ENCODE peak calls at places on chromosomes 6 and 20, in seven cellular contexts. One of them, this sample, is unnamed.

GRCh38 chr6:166307981-166308768 is at the start of gene PRR18:
- DNase-seq in GM04503: no peak
- DNase-seq in T-helper 2 cell: no peak
- DNase-seq in NCI-H1105 treated with DMSO at 0.1 percent for 48 hours: peak
- DNase-seq in RWPE2: no peak
- DNase-seq in MCF 10A: no peak
- DNase-seq in tibial nerve: no peak
- DNase-seq in this sample: no peak

GRCh38 chr20:12047838-12048432 is 130.2 kb downstream of the BTBD3 start:
- DNase-seq in GM04503: no peak
- DNase-seq in T-helper 2 cell: no peak
- DNase-seq in NCI-H1105 treated with DMSO at 0.1 percent for 48 hours: no peak
- DNase-seq in RWPE2: no peak
- DNase-seq in MCF 10A: peak
- DNase-seq in tibial nerve: no peak
- DNase-seq in this sample: no peak

GRCh38 chr6:1379026-1379809 is 10.2 kb upstream of the FOXF2 start:
- DNase-seq in GM04503: no peak
- DNase-seq in T-helper 2 cell: peak
- DNase-seq in NCI-H1105 treated with DMSO at 0.1 percent for 48 hours: no peak
- DNase-seq in RWPE2: no peak
- DNase-seq in MCF 10A: no peak
- DNase-seq in tibial nerve: no peak
- DNase-seq in this sample: no peak

GRCh38 chr20:44271915-44272663 is 25.0 kb downstream of the GDAP1L1 start:
- DNase-seq in GM04503: no peak
- DNase-seq in T-helper 2 cell: peak
- DNase-seq in NCI-H1105 treated with DMSO at 0.1 percent for 48 hours: no peak
- DNase-seq in RWPE2: no peak
- DNase-seq in MCF 10A: no peak
- DNase-seq in tibial nerve: no peak
- DNase-seq in this sample: no peak

GRCh38 chr6:4253604-4254211 is 118.3 kb upstream of the ECI2 start:
- DNase-seq in GM04503: peak
- DNase-seq in T-helper 2 cell: no peak
- DNase-seq in NCI-H1105 treated with DMSO at 0.1 percent for 48 hours: peak
- DNase-seq in RWPE2: no peak
- DNase-seq in MCF 10A: peak
- DNase-seq in tibial nerve: peak
- DNase-seq in this sample: peak

GRCh38 chr20:53735536-53736050 is 142.0 kb upstream of the ZNF217 start:
- DNase-seq in GM04503: peak
- DNase-seq in T-helper 2 cell: no peak
- DNase-seq in NCI-H1105 treated with DMSO at 0.1 percent for 48 hours: no peak
- DNase-seq in RWPE2: peak
- DNase-seq in MCF 10A: peak
- DNase-seq in tibial nerve: no peak
- DNase-seq in this sample: peak

GRCh38 chr6:106643061-106643460 is 13.7 kb downstream of the QRSL1 start:
- DNase-seq in GM04503: no peak
- DNase-seq in T-helper 2 cell: no peak
- DNase-seq in NCI-H1105 treated with DMSO at 0.1 percent for 48 hours: no peak
- DNase-seq in RWPE2: no peak
- DNase-seq in MCF 10A: peak
- DNase-seq in tibial nerve: no peak
- DNase-seq in this sample: no peak

GRCh38 chr20:63159826-63160640 is 55.9 kb downstream of the YTHDF1 start:
- DNase-seq in GM04503: no peak
- DNase-seq in T-helper 2 cell: no peak
- DNase-seq in NCI-H1105 treated with DMSO at 0.1 percent for 48 hours: no peak
- DNase-seq in RWPE2: peak
- DNase-seq in MCF 10A: no peak
- DNase-seq in tibial nerve: no peak
- DNase-seq in this sample: no peak

GRCh38 chr20:58225490-58226200 is 2.8 kb downstream of the ANKRD60 start:
- DNase-seq in GM04503: no peak
- DNase-seq in T-helper 2 cell: no peak
- DNase-seq in NCI-H1105 treated with DMSO at 0.1 percent for 48 hours: no peak
- DNase-seq in RWPE2: peak
- DNase-seq in MCF 10A: no peak
- DNase-seq in tibial nerve: no peak
- DNase-seq in this sample: no peak

GRCh38 chr20:41969656-41970055 is 351.5 kb upstream of the CHD6 start:
- DNase-seq in GM04503: no peak
- DNase-seq in T-helper 2 cell: no peak
- DNase-seq in NCI-H1105 treated with DMSO at 0.1 percent for 48 hours: no peak
- DNase-seq in RWPE2: no peak
- DNase-seq in MCF 10A: no peak
- DNase-seq in tibial nerve: no peak
- DNase-seq in this sample: no peak

GRCh38 chr20:53899351-53900167 is 170.8 kb downstream of the BCAS1 start:
- DNase-seq in GM04503: peak
- DNase-seq in T-helper 2 cell: peak
- DNase-seq in NCI-H1105 treated with DMSO at 0.1 percent for 48 hours: peak
- DNase-seq in RWPE2: peak
- DNase-seq in MCF 10A: peak
- DNase-seq in tibial nerve: no peak
- DNase-seq in this sample: peak

GRCh38 chr6:28643017-28643740 is 117.5 kb downstream of the GPX5 start:
- DNase-seq in GM04503: peak
- DNase-seq in T-helper 2 cell: no peak
- DNase-seq in NCI-H1105 treated with DMSO at 0.1 percent for 48 hours: no peak
- DNase-seq in RWPE2: no peak
- DNase-seq in MCF 10A: peak
- DNase-seq in tibial nerve: no peak
- DNase-seq in this sample: no peak

GRCh38 chr6:157405986-157406385 is 25.0 kb downstream of the ZDHHC14 start:
- DNase-seq in GM04503: no peak
- DNase-seq in T-helper 2 cell: no peak
- DNase-seq in NCI-H1105 treated with DMSO at 0.1 percent for 48 hours: no peak
- DNase-seq in RWPE2: no peak
- DNase-seq in MCF 10A: no peak
- DNase-seq in tibial nerve: no peak
- DNase-seq in this sample: peak

GRCh38 chr6:30707281-30707850 is 9.7 kb downstream of the MDC1 start:
- DNase-seq in GM04503: no peak
- DNase-seq in T-helper 2 cell: no peak
- DNase-seq in NCI-H1105 treated with DMSO at 0.1 percent for 48 hours: peak
- DNase-seq in RWPE2: no peak
- DNase-seq in MCF 10A: peak
- DNase-seq in tibial nerve: no peak
- DNase-seq in this sample: no peak

GRCh38 chr6:129593233-129593564 is 116.8 kb downstream of the ARHGAP18 start:
- DNase-seq in GM04503: no peak
- DNase-seq in T-helper 2 cell: no peak
- DNase-seq in NCI-H1105 treated with DMSO at 0.1 percent for 48 hours: no peak
- DNase-seq in RWPE2: no peak
- DNase-seq in MCF 10A: no peak
- DNase-seq in tibial nerve: no peak
- DNase-seq in this sample: no peak

GRCh38 chr6:16251706-16252105 is 13.3 kb downstream of the GMPR start:
- DNase-seq in GM04503: no peak
- DNase-seq in T-helper 2 cell: no peak
- DNase-seq in NCI-H1105 treated with DMSO at 0.1 percent for 48 hours: peak
- DNase-seq in RWPE2: no peak
- DNase-seq in MCF 10A: peak
- DNase-seq in tibial nerve: no peak
- DNase-seq in this sample: peak

GRCh38 chr20:19376451-19376971 is 164.1 kb downstream of the SLC24A3 start:
- DNase-seq in GM04503: no peak
- DNase-seq in T-helper 2 cell: no peak
- DNase-seq in NCI-H1105 treated with DMSO at 0.1 percent for 48 hours: peak
- DNase-seq in RWPE2: no peak
- DNase-seq in MCF 10A: no peak
- DNase-seq in tibial nerve: no peak
- DNase-seq in this sample: no peak